ENCODE peak calls at places on chromosomes 11 and 22, in four cellular contexts. O is A549, T is Peyer's patch, Z is HCT116. J is an unnamed sample.
A peak's percentile ranks its signal among the peaks of the same experiment; 100 is the strongest.

GRCh38 chr11:33944693-33945424 is 53.0 kb upstream of the LMO2 start:
- DNase-seq in O (no peak), T (no peak), Z (no peak), J (no peak)

GRCh38 chr22:45196926-45197605 is 33.3 kb downstream of the NUP50 start:
- DNase-seq in O (no peak), T (no peak), Z (no peak), J (no peak)

GRCh38 chr11:75667831-75668507 is 869 bp downstream of the MAP6 start:
- DNase-seq in O (peak; percentile 35), T (no peak), Z (no peak), J (no peak)

GRCh38 chr11:26231252-26231661 is 100.7 kb upstream of the ANO3 start:
- DNase-seq in O (no peak), T (no peak), Z (no peak), J (no peak)

GRCh38 chr22:46372686-46373085 is 37.2 kb downstream of the TRMU start:
- DNase-seq in O (no peak), T (no peak), Z (no peak), J (no peak)

GRCh38 chr11:107044503-107044902 is 26.2 kb upstream of the GUCY1A2 start:
- DNase-seq in O (no peak), T (no peak), Z (no peak), J (no peak)

GRCh38 chr11:114229062-114229450 is 67.1 kb upstream of the NNMT start:
- DNase-seq in O (no peak), T (no peak), Z (no peak), J (no peak)

GRCh38 chr11:118907051-118907748 is 18.5 kb downstream of the BCL9L start:
- DNase-seq in O (peak; percentile 47), T (peak; percentile 84), Z (no peak), J (no peak)

GRCh38 chr11:78166832-78167469 is 21.5 kb downstream of the KCTD21 start:
- DNase-seq in O (no peak), T (no peak), Z (no peak), J (no peak)

GRCh38 chr11:119491753-119492455 is 68.9 kb upstream of the THY1 start:
- DNase-seq in O (no peak), T (no peak), Z (no peak), J (no peak)

GRCh38 chr11:56396047-56396446 is 16.4 kb upstream of the OR5AL1 start:
- DNase-seq in O (no peak), T (no peak), Z (no peak), J (no peak)
- TF ChIP-seq CTCF in O (no peak), T (no peak), Z (no peak), J (no peak)

DNA sequence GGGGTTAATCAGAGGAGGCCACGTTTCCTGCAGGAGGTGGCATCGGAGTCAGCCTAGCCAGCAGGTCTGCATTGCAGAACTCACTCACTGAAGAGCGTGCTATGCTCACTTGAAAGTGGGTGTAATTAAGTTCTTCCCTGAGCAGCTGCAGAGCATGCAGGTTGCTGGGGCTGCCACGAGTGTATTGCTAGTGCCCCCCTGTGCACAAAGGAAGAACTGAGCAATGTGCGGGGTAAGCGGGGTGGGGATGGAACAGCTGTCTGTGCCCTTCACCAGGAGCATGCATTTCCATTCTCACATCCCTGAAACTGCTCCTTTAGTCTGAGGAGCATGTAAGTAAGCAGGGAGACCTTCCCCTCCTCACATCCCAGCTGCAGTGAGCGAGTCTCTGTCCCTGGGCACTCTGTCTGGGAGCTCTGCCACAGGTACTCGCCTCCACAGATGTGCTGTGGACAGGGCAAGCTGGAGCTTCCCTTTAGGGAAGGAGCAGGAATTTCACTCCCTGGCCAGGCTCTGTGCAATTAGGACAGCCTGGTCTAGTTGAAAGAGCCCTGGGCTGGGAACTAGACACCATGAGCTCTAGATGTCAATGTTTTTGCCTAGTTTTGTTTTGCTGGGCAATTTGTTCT is 1031.8 kb downstream of the NTM start:
- DNase-seq in O (no peak), T (no peak), Z (no peak), J (no peak)
- TF ChIP-seq CTCF in O (no peak), T (no peak), Z (no peak), J (no peak)

GRCh38 chr11:57547854-57548377 is 10.5 kb downstream of the SMTNL1 start:
- DNase-seq in O (no peak), T (peak; percentile 43), Z (no peak), J (no peak)

GRCh38 chr11:57546869-57547518 is 9.6 kb downstream of the SMTNL1 start:
- DNase-seq in O (peak; percentile 59), T (no peak), Z (no peak), J (no peak)

GRCh38 chr11:57544566-57544965 is 7.2 kb downstream of the SMTNL1 start:
- DNase-seq in O (no peak), T (no peak), Z (no peak), J (no peak)

GRCh38 chr11:57545883-57546282 is 8.5 kb downstream of the SMTNL1 start:
- DNase-seq in O (no peak), T (no peak), Z (no peak), J (no peak)

GRCh38 chr11:57546451-57546850 is 9.1 kb downstream of the SMTNL1 start:
- DNase-seq in O (no peak), T (no peak), Z (no peak), J (no peak)
- TF ChIP-seq CTCF in O (no peak), T (no peak), Z (no peak), J (no peak)

GRCh38 chr11:45204761-45205160 is 58.3 kb downstream of the PRDM11 start:
- DNase-seq in O (no peak), T (no peak), Z (no peak), J (no peak)
- TF ChIP-seq CTCF in O (no peak), T (no peak), Z (no peak), J (no peak)

GRCh38 chr11:64848779-64849599 is 4.5 kb upstream of the CDC42BPG start:
- DNase-seq in O (no peak), T (peak; percentile 89), Z (no peak), J (no peak)
- TF ChIP-seq CTCF in O (peak; percentile 24), T (peak; percentile 24), Z (peak; percentile 17), J (no peak)

DNA sequence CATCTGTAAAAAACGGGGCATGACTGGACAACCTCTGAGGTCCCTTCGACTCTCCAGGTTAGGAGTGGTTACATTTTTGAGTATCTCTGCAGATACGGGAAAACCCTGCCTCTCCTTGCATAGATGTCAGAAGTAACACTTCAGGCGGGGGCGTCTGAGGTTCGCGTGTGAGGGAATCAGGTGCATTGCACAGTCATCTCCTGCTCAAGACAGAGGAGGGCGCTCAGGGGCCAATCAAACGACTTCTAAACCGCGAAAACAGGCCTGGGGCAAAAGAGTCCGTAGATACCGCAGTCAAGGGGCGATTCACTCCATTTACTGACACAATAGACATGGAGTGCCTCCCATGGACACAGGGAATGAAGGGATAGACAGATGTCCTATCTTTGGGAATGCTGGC is 31.7 kb downstream of the KIRREL3 start:
- DNase-seq in O (no peak), T (no peak), Z (no peak), J (no peak)
- TF ChIP-seq CTCF in O (no peak), T (no peak), Z (no peak), J (no peak)

GRCh38 chr11:36305047-36305446 is 9.0 kb downstream of the PRR5L start:
- DNase-seq in O (no peak), T (no peak), Z (no peak), J (no peak)

GRCh38 chr11:36308577-36308976 is 12.5 kb downstream of the PRR5L start:
- DNase-seq in O (no peak), T (no peak), Z (no peak), J (no peak)

GRCh38 chr11:36309779-36310178 is 13.7 kb downstream of the PRR5L start:
- DNase-seq in O (no peak), T (no peak), Z (no peak), J (no peak)

GRCh38 chr11:36304349-36304748 is 8.3 kb downstream of the PRR5L start:
- DNase-seq in O (no peak), T (no peak), Z (no peak), J (no peak)

GRCh38 chr11:36306888-36307287 is 10.8 kb downstream of the PRR5L start:
- DNase-seq in O (no peak), T (peak; percentile 22), Z (peak; percentile 27), J (no peak)
- TF ChIP-seq CTCF in O (peak; percentile 43), T (no peak), Z (peak; percentile 54), J (peak; percentile 18)